ENCODE peak calls at places on chromosomes 12 and 14, in four cellular contexts. X, W, S and Y are unnamed samples.

GRCh38 chr12:46442239-46442638 is 69.7 kb upstream of the SLC38A2 start:
- DNase-seq in X (no peak), W (no peak), S (no peak), Y (no peak)

GRCh38 chr12:121138284-121138683 is 5.6 kb downstream of the P2RX7 start:
- DNase-seq in X (peak; percentile 64), W (no peak), S (no peak), Y (no peak)

GRCh38 chr12:62438098-62438692 is 28.4 kb upstream of the MON2 start:
- DNase-seq in X (peak; percentile 53), W (peak; percentile 44), S (peak; percentile 17), Y (peak; percentile 49)

GRCh38 chr14:39673141-39674133 is 241.2 kb upstream of the FBXO33 start:
- DNase-seq in X (no peak), W (no peak), S (no peak), Y (no peak)

GRCh38 chr12:75660805-75661404 is 149.5 kb upstream of the KRR1 start:
- DNase-seq in X (no peak), W (peak; percentile 73), S (no peak), Y (no peak)

GRCh38 chr12:89521348-89522238 is 3.0 kb downstream of the GALNT4 start:
- DNase-seq in X (no peak), W (no peak), S (peak; percentile 71), Y (no peak)

GRCh38 chr14:61103541-61104339 is 122.7 kb downstream of the SLC38A6 start:
- DNase-seq in X (peak; percentile 77), W (peak; percentile 76), S (peak; percentile 78), Y (peak; percentile 28)

GRCh38 chr14:88791629-88792571 is 853 bp downstream of the EML5 start:
- DNase-seq in X (peak; percentile 4), W (no peak), S (no peak), Y (peak; percentile 43)

GRCh38 chr12:6553051-6553868 is 2.6 kb downstream of the IFFO1 start:
- DNase-seq in X (no peak), W (no peak), S (no peak), Y (no peak)

GRCh38 chr14:101739446-101740141 is 21.9 kb upstream of the PPP2R5C start:
- DNase-seq in X (no peak), W (no peak), S (no peak), Y (no peak)

GRCh38 chr14:101821528-101821927 is 60.0 kb downstream of the PPP2R5C start:
- DNase-seq in X (no peak), W (no peak), S (no peak), Y (no peak)

GRCh38 chr14:85909581-85909980 is 379.6 kb downstream of the FLRT2 start:
- DNase-seq in X (no peak), W (no peak), S (no peak), Y (no peak)

GRCh38 chr12:44571031-44571550 is 305.0 kb downstream of the NELL2 start:
- DNase-seq in X (no peak), W (no peak), S (no peak), Y (no peak)

GRCh38 chr14:51511265-51511664 is 140.4 kb upstream of the FRMD6 start:
- DNase-seq in X (no peak), W (no peak), S (no peak), Y (no peak)

GRCh38 chr12:123319826-123320225 is 44.8 kb downstream of the SBNO1 start:
- DNase-seq in X (no peak), W (no peak), S (no peak), Y (no peak)

GRCh38 chr12:75455839-75456238 is 24.7 kb upstream of the GLIPR1 start:
- DNase-seq in X (no peak), W (no peak), S (no peak), Y (no peak)

GRCh38 chr12:80513211-80513610 is 69.2 kb downstream of the PTPRQ start:
- DNase-seq in X (no peak), W (no peak), S (no peak), Y (peak; percentile 1)

GRCh38 chr14:105773584-105773983 is 247.2 kb downstream of the TMEM121 start:
- DNase-seq in X (no peak), W (no peak), S (no peak), Y (no peak)

GRCh38 chr14:32450919-32451675 is 122.0 kb downstream of the AKAP6 start:
- DNase-seq in X (no peak), W (no peak), S (no peak), Y (no peak)

GRCh38 chr12:68074294-68075027 is 85.1 kb downstream of the IFNG start:
- DNase-seq in X (no peak), W (no peak), S (no peak), Y (no peak)

GRCh38 chr12:77060136-77060882 is 5.1 kb downstream of the E2F7 start:
- DNase-seq in X (no peak), W (no peak), S (no peak), Y (no peak)

GRCh38 chr14:97218713-97219355 is 421.7 kb downstream of the VRK1 start:
- DNase-seq in X (no peak), W (no peak), S (no peak), Y (peak; percentile 19)

GRCh38 chr14:95465936-95466335 is 50.5 kb downstream of the SYNE3 start:
- DNase-seq in X (no peak), W (no peak), S (no peak), Y (no peak)

GRCh38 chr12:121505513-121505912 is 75.3 kb downstream of the KDM2B start:
- DNase-seq in X (no peak), W (no peak), S (no peak), Y (no peak)

GRCh38 chr12:59695379-59695778 is 99.5 kb downstream of the SLC16A7 start:
- DNase-seq in X (no peak), W (no peak), S (no peak), Y (no peak)

GRCh38 chr12:52739963-52740362 is 36.6 kb upstream of the KRT77 start:
- DNase-seq in X (no peak), W (no peak), S (no peak), Y (no peak)

GRCh38 chr12:71873821-71874220 is 34.3 kb downstream of the TBC1D15 start:
- DNase-seq in X (no peak), W (no peak), S (no peak), Y (no peak)

GRCh38 chr12:89244536-89244935 is 107.8 kb downstream of the DUSP6 start:
- DNase-seq in X (no peak), W (no peak), S (no peak), Y (no peak)

GRCh38 chr14:90545966-90546751 is 149.3 kb downstream of the CALM1 start:
- DNase-seq in X (no peak), W (no peak), S (no peak), Y (peak; percentile 76)

GRCh38 chr12:107320031-107320928 is 226.9 kb upstream of the CRY1 start:
- DNase-seq in X (no peak), W (no peak), S (peak; percentile 69), Y (peak; percentile 59)

DNA sequence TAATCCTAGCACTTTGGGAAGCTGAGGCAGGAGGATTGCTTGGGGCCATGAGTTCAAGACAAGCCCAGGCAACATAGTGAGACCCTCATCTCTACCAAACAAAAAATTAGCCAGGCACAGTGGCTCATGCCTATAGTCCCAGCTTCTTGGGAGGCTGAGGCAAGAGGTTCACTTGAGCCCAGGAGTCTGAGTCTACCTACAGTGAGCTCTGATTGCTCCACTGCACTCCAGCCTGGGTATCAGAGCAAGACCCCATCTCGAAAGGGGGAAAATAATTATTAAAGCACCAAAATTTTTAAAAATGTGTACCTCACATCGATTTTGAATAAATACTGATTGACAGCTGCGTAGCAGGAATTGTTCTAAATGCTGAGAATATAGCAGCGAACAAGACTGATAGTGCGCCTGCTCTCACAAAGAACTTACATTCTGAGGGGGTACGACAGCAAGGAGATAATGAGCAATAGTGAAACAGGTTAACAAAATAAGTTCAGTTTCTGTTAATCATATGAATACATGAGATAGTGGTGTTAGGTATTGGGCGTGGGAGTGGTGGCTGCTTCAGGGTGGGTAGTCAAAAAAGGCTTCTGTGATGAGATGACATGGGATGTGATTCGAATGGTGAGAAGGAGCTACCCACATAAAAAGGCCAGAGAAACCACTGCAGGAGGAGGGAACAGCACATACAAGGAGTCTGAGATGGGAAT is 19.6 kb downstream of the HCFC2 start:
- DNase-seq in X (no peak), W (no peak), S (no peak), Y (no peak)
- TF ChIP-seq YY1 in X (no peak), W (no peak), S (no peak), Y (no peak)

DNA sequence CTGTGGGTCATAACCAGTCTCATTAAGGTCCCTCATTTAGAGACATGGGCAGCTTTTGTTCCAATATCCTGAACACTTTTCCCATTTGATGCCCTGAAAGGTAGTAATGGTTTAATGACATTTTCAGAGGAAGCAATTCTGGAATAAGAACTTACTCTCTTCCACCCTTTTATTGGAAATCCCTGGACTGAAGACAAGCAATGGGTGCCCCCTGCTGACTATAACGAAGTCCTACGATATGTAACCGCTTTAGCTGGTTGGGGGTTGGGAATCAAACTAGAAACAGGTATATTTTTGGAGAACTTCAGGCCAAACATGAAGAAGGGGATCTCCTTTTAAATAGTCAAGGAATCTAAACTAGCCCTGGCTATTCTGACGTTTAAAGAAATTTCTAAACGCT is 20.5 kb downstream of the SARNP start:
- DNase-seq in X (peak; percentile 31), W (peak; percentile 26), S (peak; percentile 51), Y (peak; percentile 68)
- TF ChIP-seq ELF1 in X (no peak), W (no peak), S (no peak), Y (no peak)

DNA sequence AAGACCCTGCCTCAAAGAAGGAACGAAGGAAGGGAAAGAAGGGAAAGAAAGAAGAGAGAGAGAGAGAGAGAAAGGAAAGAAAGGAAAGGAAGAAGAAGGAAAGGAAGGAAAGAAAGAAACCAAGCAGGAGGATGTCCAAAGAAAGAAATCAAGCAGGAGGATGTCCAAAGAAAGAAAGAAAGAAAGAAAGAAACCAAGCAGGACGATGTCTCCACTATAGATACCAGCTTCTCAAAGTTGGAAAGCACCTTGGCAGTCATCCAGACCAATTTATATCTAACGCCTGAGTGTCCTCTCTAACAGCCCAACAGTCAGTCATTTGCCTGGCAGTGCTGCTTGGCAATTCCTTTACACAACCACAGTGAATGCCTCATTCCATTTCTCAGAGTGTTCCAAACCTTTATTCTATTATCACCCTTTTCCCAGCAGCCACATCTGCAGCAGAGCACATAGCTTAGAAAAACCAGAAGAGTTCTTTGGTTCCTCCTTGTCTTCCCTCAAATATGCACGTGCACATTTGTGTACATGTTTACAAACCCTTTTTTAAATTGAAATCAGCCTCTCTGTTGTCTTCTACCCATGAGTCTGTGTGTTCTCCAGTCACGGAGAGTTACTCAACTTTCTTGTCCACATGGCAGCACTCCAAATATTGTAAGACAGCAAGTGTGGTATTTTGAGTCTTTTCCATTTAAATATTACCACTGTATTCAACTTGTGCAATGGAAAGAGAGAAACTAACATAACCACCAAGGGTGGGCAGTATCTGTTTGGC is 138.4 kb downstream of the STXBP6 start:
- DNase-seq in X (no peak), W (no peak), S (no peak), Y (no peak)
- TF ChIP-seq YY1 in X (no peak), W (no peak), S (no peak), Y (no peak)

GRCh38 chr14:35161231-35161630 is 38.9 kb downstream of the PRORP start:
- DNase-seq in X (no peak), W (no peak), S (no peak), Y (no peak)
- TF ChIP-seq ELF1 in X (no peak), W (no peak), S (no peak), Y (no peak)